ENCODE peak calls at places on chromosomes 4 and X, in four cellular contexts. N, E, V and L are unnamed samples.
A peak's percentile ranks its signal among the peaks of the same experiment; 100 is the strongest.

GRCh38 chr4:139603576-139604387 is 47.8 kb upstream of the SETD7 start:
- DNase-seq in N (no peak), E (peak; percentile 61), V (no peak), L (peak; percentile 53)

GRCh38 chrX:153768311-153769157 is 4.5 kb downstream of the PLXNB3 start:
- DNase-seq in N (no peak), E (no peak), V (no peak), L (peak; percentile 22)

GRCh38 chr4:113675731-113676707 is 85.5 kb downstream of the CAMK2D start:
- DNase-seq in N (no peak), E (no peak), V (no peak), L (no peak)

GRCh38 chr4:111500871-111501270 is 644.4 kb upstream of the FAM241A start:
- DNase-seq in N (no peak), E (no peak), V (no peak), L (no peak)

GRCh38 chr4:93646225-93646930 is 182.2 kb upstream of the ATOH1 start:
- DNase-seq in N (no peak), E (no peak), V (no peak), L (no peak)

GRCh38 chr4:84673475-84674230 is 90.7 kb downstream of the CDS1 start:
- DNase-seq in N (no peak), E (peak; percentile 76), V (no peak), L (no peak)

GRCh38 chr4:28287837-28288236 is 1427.2 kb downstream of the STIM2 start:
- DNase-seq in N (no peak), E (peak; percentile 63), V (no peak), L (no peak)

GRCh38 chrX:24026403-24026801 is 584 bp downstream of the KLHL15 start:
- DNase-seq in N (no peak), E (peak; percentile 28), V (no peak), L (no peak)

GRCh38 chrX:74383611-74384010 is 37.7 kb upstream of the SLC16A2 start:
- DNase-seq in N (no peak), E (peak; percentile 41), V (no peak), L (peak; percentile 28)

GRCh38 chr4:82124365-82124764 is 249.4 kb downstream of the HNRNPD start:
- DNase-seq in N (no peak), E (no peak), V (no peak), L (no peak)

GRCh38 chrX:18873189-18873791 is 110.6 kb downstream of the PHKA2 start:
- DNase-seq in N (no peak), E (peak; percentile 46), V (no peak), L (no peak)

GRCh38 chrX:36856849-36857248 is 151.3 kb upstream of the FAM47C start:
- DNase-seq in N (no peak), E (no peak), V (no peak), L (no peak)

GRCh38 chr4:23333556-23333945 is 556.3 kb downstream of the PPARGC1A start:
- DNase-seq in N (no peak), E (no peak), V (no peak), L (no peak)

GRCh38 chr4:26289421-26289820 is 31.4 kb upstream of the RBPJ start:
- DNase-seq in N (no peak), E (no peak), V (no peak), L (no peak)

GRCh38 chr4:102272318-102272717 is 73.0 kb downstream of the SLC39A8 start:
- DNase-seq in N (no peak), E (no peak), V (no peak), L (no peak)

GRCh38 chrX:39900788-39901170 is 197.0 kb downstream of the BCOR start:
- DNase-seq in N (no peak), E (no peak), V (no peak), L (peak; percentile 47)

GRCh38 chr4:3384391-3384770 is 57.4 kb upstream of the HGFAC start:
- DNase-seq in N (no peak), E (no peak), V (no peak), L (no peak)

GRCh38 chrX:56975611-56976010 is 19.7 kb downstream of the SPIN3 start:
- DNase-seq in N (no peak), E (peak; percentile 9), V (no peak), L (no peak)

GRCh38 chrX:119757979-119758681 is at the start of gene SOWAHD:
- DNase-seq in N (peak; percentile 38), E (no peak), V (no peak), L (peak; percentile 29)

GRCh38 chr4:82584921-82585320 is 23.1 kb upstream of the TMEM150C start:
- DNase-seq in N (no peak), E (no peak), V (no peak), L (no peak)

GRCh38 chr4:70326052-70326451 is 8.7 kb upstream of the CABS1 start:
- DNase-seq in N (no peak), E (no peak), V (no peak), L (no peak)
- TF ChIP-seq CTCF in N (no peak), E (no peak), V (no peak), L (no peak)

DNA sequence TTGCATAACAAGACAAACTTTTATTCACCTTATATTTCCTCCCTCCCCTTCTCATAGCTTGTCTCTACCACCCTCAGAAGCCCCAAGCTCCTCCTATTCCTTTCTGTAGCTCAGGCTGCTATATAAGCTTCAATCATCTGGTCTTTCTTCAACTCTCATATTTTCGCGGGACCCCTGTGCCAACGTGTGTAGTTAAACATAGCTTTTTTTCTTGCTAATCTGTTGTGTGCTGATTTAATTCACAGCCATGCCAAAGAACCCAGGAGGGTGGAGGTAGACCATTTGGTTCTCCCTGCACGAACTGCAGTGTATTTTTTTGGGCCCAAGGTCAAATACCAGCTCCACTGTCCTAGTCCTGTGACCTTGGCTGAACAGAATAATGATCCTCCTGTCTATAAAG is 21.0 kb upstream of the CD38 start:
- DNase-seq in N (no peak), E (no peak), V (no peak), L (no peak)
- H3K4me3 ChIP-seq in N (no peak overlapping the region), E (no peak overlapping the region), V (no peak overlapping the region), L (no peak overlapping the region)

DNA sequence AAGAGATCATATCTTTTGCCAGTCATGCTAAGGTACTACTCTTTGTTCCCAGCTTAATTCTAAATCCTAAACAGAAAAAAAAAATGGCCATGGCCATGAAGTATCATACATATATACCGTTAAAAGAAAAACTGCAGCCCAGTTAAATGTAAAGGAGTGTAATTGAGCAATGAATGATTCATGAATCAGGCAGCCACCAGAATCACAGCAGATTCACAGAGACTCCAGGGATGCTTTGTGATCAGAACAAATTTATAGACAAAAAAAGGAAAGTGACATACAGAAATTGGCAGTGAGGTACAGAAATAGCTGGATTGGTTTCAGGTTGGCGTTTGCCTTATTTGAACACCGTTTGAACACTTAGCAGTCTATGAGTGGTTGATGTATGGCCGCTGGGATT is 42.1 kb upstream of the PDGFC start:
- DNase-seq in N (no peak), E (no peak), V (no peak), L (no peak)
- H3K27ac ChIP-seq in N (no peak overlapping the region), E (no peak overlapping the region), V (no peak overlapping the region), L (no peak overlapping the region)

GRCh38 chr4:7653510-7654414 is 219.0 kb upstream of the PSAPL1 start:
- DNase-seq in N (no peak), E (no peak), V (no peak), L (peak; percentile 67)
- TF ChIP-seq CTCF in N (no peak), E (no peak), V (no peak), L (peak; percentile 65)